ENCODE peak calls at places on chromosomes 6 and 20, in four cellular contexts. O is A549, T is fibroblast of the aortic adventitia, V is ovary. J is an unnamed sample.
A peak's percentile ranks its signal among the peaks of the same experiment; 100 is the strongest.

GRCh38 chr20:48603116-48603818 is 224.5 kb downstream of the PREX1 start:
- DNase-seq in O (no peak), T (no peak), V (peak; percentile 8), J (no peak)

GRCh38 chr6:4356899-4357659 is 221.7 kb upstream of the ECI2 start:
- DNase-seq in O (no peak), T (no peak), V (no peak), J (no peak)

GRCh38 chr6:104537185-104537584 is 322.5 kb downstream of the HACE1 start:
- DNase-seq in O (no peak), T (no peak), V (no peak), J (peak; percentile 69)

GRCh38 chr6:111631018-111631417 is 25.3 kb upstream of the TRAF3IP2 start:
- DNase-seq in O (no peak), T (no peak), V (no peak), J (no peak)

GRCh38 chr20:17794400-17794799 is 94.6 kb downstream of the BANF2 start:
- DNase-seq in O (no peak), T (no peak), V (no peak), J (no peak)

GRCh38 chr6:132405143-132405915 is 4.1 kb upstream of the MOXD1 start:
- DNase-seq in O (no peak), T (peak; percentile 60), V (no peak), J (peak; percentile 53)

GRCh38 chr6:149503276-149503675 is 18.5 kb upstream of the ZC3H12D start:
- DNase-seq in O (no peak), T (no peak), V (no peak), J (no peak)

GRCh38 chr20:58571942-58572666 is 56.9 kb upstream of the APCDD1L start:
- DNase-seq in O (no peak), T (no peak), V (no peak), J (peak; percentile 36)

GRCh38 chr6:137736048-137736846 is 130.8 kb upstream of the TNFAIP3 start:
- DNase-seq in O (no peak), T (no peak), V (no peak), J (no peak)

GRCh38 chr6:111845441-111845871 is 27.8 kb downstream of the FYN start:
- DNase-seq in O (no peak), T (no peak), V (no peak), J (no peak)

GRCh38 chr6:87366428-87366827 is 21.8 kb downstream of the C6orf163 start:
- DNase-seq in O (no peak), T (no peak), V (no peak), J (no peak)

GRCh38 chr20:41142241-41142640 is 4.9 kb downstream of the PLCG1 start:
- DNase-seq in O (no peak), T (no peak), V (no peak), J (no peak)

GRCh38 chr20:37828584-37829527 is 74.1 kb upstream of the VSTM2L start:
- DNase-seq in O (no peak), T (no peak), V (no peak), J (no peak)

GRCh38 chr20:61252601-61253263 is 671 bp downstream of the CDH4 start:
- DNase-seq in O (peak; percentile 22), T (no peak), V (no peak), J (peak; percentile 20)

GRCh38 chr20:16206817-16207216 is 366.4 kb downstream of the KIF16B start:
- DNase-seq in O (no peak), T (no peak), V (no peak), J (no peak)

GRCh38 chr6:36025932-36026327 is 1.5 kb upstream of the SLC26A8 start:
- DNase-seq in O (no peak), T (peak; percentile 83), V (no peak), J (no peak)

GRCh38 chr6:111727041-111727440 is 121.4 kb upstream of the TRAF3IP2 start:
- DNase-seq in O (no peak), T (no peak), V (no peak), J (peak; percentile 82)

GRCh38 chr20:23605867-23606651 is at the start of gene CST9:
- DNase-seq in O (no peak), T (no peak), V (no peak), J (no peak)

GRCh38 chr6:166006593-166007301 is 160.9 kb downstream of the TBXT start:
- DNase-seq in O (peak; percentile 88), T (peak; percentile 82), V (no peak), J (peak; percentile 80)

GRCh38 chr6:14720411-14721102 is 525.3 kb upstream of the JARID2 start:
- DNase-seq in O (no peak), T (no peak), V (no peak), J (no peak)
- TF ChIP-seq CTCF in O (no peak), T (no peak), V (no peak), J (no peak)

GRCh38 chr20:11271319-11271718 is 597.5 kb upstream of the JAG1 start:
- DNase-seq in O (no peak), T (no peak), V (no peak), J (no peak)

GRCh38 chr20:11267762-11268335 is 594.0 kb upstream of the JAG1 start:
- DNase-seq in O (no peak), T (no peak), V (no peak), J (no peak)

GRCh38 chr20:11267131-11267761 is 593.4 kb upstream of the JAG1 start:
- DNase-seq in O (peak; percentile 93), T (peak; percentile 96), V (peak; percentile 74), J (peak; percentile 97)

GRCh38 chr20:11270566-11270965 is 596.8 kb upstream of the JAG1 start:
- DNase-seq in O (no peak), T (no peak), V (no peak), J (no peak)

GRCh38 chr20:11266571-11266970 is 592.8 kb upstream of the JAG1 start:
- DNase-seq in O (peak; percentile 34), T (peak; percentile 7), V (no peak), J (no peak)
- H3K4me3 ChIP-seq in O (no peak overlapping the region), T (no peak overlapping the region), V (no peak overlapping the region), J (no peak overlapping the region)

DNA sequence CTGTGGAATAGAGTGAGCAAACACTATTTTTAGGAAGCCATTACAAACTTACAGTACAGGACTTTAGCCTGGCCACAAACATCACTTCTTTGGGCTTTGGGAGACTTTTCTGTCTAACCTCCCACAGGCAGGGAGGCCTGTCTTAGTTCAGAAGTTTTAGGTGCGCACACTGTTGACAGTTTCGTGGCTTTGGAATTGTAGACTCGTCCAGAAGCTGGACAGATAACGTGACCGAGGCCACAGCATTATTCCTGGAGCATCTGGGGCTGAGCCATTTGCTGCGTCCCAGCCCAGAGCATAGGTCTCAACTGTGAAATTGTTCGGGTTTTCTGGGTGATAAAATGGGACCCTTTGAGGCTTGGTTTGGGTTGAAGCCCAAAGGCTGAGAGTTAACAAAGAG is 53.8 kb downstream of the NDUFAF5 start:
- DNase-seq in O (no peak), T (no peak), V (no peak), J (no peak)
- TF ChIP-seq CTCF in O (no peak), T (no peak), V (no peak), J (no peak)

DNA sequence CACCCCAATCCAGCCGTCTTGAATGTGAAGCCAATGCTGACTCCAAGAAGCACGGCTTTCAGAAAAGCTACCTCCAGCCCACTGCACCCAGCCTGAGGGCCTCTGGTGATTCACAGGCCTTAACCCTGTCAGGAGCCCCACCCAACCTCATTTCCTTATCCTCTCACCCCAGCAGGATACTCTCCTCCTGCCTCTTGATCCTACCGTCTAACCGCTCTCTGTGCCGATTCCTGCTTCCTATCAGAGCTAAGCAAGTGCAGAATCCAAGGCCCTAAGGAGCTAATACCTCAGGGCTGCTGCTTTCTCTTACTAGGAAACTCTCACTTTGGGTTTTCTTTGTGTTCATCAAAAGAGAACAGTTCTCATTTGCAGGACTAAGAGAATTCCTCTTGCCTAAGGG is 47.2 kb downstream of the TRERF1 start:
- DNase-seq in O (peak; percentile 53), T (peak; percentile 82), V (no peak), J (peak; percentile 67)
- H3K4me3 ChIP-seq in O (no peak overlapping the region), T (no peak overlapping the region), V (no peak overlapping the region), J (no peak overlapping the region)

GRCh38 chr6:83514877-83515466 is 2.6 kb downstream of the PRSS35 start:
- DNase-seq in O (peak; percentile 57), T (peak; percentile 84), V (no peak), J (peak; percentile 68)

GRCh38 chr6:83517500-83517899 is 5.2 kb downstream of the PRSS35 start:
- DNase-seq in O (no peak), T (no peak), V (no peak), J (no peak)

GRCh38 chr6:83518946-83519489 is 6.7 kb downstream of the PRSS35 start:
- DNase-seq in O (peak; percentile 4), T (peak; percentile 49), V (no peak), J (peak; percentile 16)
- TF ChIP-seq CTCF in O (peak; percentile 14), T (peak; percentile 58), V (peak; percentile 34), J (peak; percentile 61)

DNA sequence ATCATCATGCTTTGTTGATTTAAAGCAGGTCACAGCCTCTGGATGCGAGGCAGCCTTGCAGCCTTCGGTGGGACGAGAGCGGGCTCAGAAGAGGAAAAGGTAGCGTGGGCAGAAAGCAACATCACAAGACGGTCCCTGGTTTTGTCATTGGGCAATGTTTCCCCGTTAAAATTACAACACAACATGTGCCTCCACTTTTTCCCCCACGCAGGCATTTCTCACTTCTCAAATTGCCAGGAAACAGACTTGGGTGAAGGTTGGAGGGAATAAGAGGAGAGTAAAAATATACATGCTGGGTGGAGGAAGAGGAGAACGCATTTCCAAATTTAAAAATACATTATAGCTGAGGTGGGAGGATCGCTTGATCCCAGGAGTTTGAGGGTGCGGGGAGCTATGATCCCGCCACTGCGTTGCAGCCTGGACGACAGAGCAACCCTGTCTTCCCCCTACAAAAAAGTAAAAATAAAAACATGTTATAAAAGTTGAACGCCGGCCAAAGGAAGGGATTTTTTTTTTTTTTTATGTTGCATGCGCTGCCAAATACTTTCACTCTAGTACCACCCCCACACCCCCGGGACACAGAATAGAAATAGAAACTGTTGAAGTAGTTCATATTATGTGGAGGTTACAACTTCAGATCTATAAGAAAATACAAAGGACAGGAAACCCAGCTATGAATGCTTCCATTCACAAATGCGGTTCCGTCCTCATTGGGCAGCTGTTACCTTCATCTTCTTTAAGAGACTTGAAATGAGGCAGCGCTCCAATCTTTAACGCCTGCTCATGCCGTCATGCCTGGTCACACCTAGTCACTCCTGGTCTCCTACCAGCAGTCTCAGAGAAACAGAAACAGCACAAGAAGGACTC is 13.8 kb upstream of the NAA20 start:
- DNase-seq in O (no peak), T (peak; percentile 59), V (no peak), J (no peak)
- H3K4me3 ChIP-seq in O (no peak overlapping the region), T (peak overlapping the region; percentile 40), V (peak overlapping the region; percentile 12), J (no peak overlapping the region)

GRCh38 chr20:25195014-25195961 is at the start of gene ENTPD6:
- DNase-seq in O (peak; percentile 93), T (peak; percentile 82), V (peak; percentile 98), J (peak; percentile 88)
- TF ChIP-seq CTCF in O (peak; percentile 46), T (peak; percentile 30), V (no peak), J (peak; percentile 46)

J was measured in astrocyte of the spinal cord.